ENCODE peak calls at places on chromosomes 6 and 20, in seven cellular contexts. L is HCT116, J is ovary, W is AG04450, Q is Caco-2, T is GM23338, E is cardiac muscle cell. N is an unnamed sample.

GRCh38 chr6:131519670-131520436 is 53.2 kb upstream of the ARG1 start:
- DNase-seq in W (no peak), T (peak), Q (peak), E (peak), L (peak), J (no peak), N (peak)

GRCh38 chr6:36442083-36442670 is 477 bp downstream of the PXT1 start:
- DNase-seq in J (no peak), E (no peak), L (no peak), Q (no peak), T (no peak), W (no peak), N (no peak)

GRCh38 chr6:77089776-77090175 is 373.5 kb downstream of the HTR1B start:
- DNase-seq in E (no peak), J (no peak), L (no peak), W (no peak), Q (no peak), T (no peak), N (no peak)

GRCh38 chr6:56902551-56903464 is 52.1 kb upstream of the BEND6 start:
- DNase-seq in L (no peak), E (peak), J (peak), W (peak), T (peak), Q (no peak), N (no peak)

GRCh38 chr6:105432797-105433196 is 29.9 kb upstream of the PREP start:
- DNase-seq in W (peak), L (peak), J (no peak), E (no peak), T (peak), Q (no peak), N (no peak)

GRCh38 chr6:90409700-90410099 is 113.1 kb upstream of the BACH2 start:
- DNase-seq in Q (no peak), T (no peak), L (no peak), E (no peak), J (no peak), W (no peak), N (no peak)

GRCh38 chr6:169188051-169188863 is 65.4 kb downstream of the THBS2 start:
- DNase-seq in T (no peak), L (no peak), J (no peak), E (no peak), W (peak), Q (no peak), N (no peak)

GRCh38 chr6:56677559-56677958 is 34.9 kb upstream of the DST start:
- DNase-seq in W (no peak), Q (no peak), E (no peak), J (no peak), T (no peak), L (no peak), N (no peak)

GRCh38 chr6:129267028-129267427 is 384.1 kb downstream of the LAMA2 start:
- DNase-seq in T (peak), Q (no peak), L (no peak), J (no peak), W (no peak), E (no peak), N (no peak)

GRCh38 chr6:11288065-11288464 is 55.6 kb upstream of the NEDD9 start:
- DNase-seq in L (no peak), E (no peak), T (no peak), J (no peak), Q (no peak), W (no peak), N (no peak)

DNA sequence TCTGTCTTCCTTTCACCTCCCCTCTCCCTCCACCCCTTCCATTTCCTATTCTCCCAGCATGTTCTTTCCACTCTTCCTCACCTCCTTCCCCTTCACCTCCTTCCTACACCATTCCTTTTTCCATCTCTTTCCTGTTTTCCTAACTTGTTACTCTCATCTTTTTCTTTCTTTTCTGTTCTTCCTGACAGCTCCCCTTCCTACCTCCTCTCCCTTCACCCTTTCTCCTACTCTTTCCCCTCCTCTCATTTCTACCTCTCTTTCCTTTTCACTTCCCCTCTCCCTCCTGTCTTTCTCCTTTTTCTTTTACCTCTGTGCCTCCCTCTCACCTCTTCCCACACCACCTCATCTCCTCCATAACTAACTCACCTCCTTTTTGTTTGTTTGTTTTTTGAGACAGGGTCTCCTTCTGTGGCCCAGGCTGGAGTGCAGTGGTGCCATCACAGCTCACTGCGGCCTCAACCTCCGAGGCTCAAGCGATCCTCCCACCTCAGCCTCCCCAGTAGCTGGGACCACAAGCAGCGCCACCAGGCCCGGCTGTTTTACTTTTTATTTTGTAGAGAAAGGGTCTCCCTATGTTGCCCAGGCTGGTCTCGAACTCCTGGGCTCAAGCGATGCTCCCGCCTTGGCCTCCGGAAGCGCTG is 864 bp upstream of the ARFGEF2 start:
- DNase-seq in Q (no peak), J (no peak), E (no peak), T (no peak), L (no peak), W (no peak), N (no peak)
- TF ChIP-seq CTCF in Q (no peak), J (no peak), E (no peak), T (no peak), L (no peak), W (no peak), N (no peak)

GRCh38 chr20:24303393-24303792 is 166.0 kb upstream of the SYNDIG1 start:
- DNase-seq in L (no peak), W (no peak), J (no peak), E (no peak), T (no peak), Q (no peak), N (no peak)
- TF ChIP-seq CTCF in L (no peak), W (no peak), J (no peak), E (no peak), T (peak), Q (peak), N (no peak)

DNA sequence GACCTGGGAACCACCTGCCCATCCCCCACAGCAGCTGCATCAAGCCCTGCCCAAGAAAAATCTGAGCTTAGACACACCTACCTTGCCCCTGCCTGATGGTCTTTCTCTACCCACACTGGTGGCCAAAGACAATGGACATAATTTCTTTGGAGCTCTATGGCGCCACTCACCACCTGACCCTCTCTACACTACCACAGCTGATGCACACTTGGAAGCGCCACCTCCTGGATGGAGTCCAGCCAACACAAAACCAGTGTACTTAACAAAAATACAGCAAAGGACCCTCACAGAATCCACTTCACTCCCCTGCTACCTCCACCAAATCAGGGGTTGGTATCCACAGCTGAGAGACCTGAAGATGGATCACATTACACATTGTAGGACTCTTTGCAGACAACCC is 39.7 kb upstream of the CLVS2 start:
- DNase-seq in W (no peak), J (no peak), Q (no peak), E (no peak), L (no peak), T (peak), N (no peak)
- TF ChIP-seq CTCF in W (no peak), J (no peak), Q (no peak), E (no peak), L (no peak), T (peak), N (no peak)

DNA sequence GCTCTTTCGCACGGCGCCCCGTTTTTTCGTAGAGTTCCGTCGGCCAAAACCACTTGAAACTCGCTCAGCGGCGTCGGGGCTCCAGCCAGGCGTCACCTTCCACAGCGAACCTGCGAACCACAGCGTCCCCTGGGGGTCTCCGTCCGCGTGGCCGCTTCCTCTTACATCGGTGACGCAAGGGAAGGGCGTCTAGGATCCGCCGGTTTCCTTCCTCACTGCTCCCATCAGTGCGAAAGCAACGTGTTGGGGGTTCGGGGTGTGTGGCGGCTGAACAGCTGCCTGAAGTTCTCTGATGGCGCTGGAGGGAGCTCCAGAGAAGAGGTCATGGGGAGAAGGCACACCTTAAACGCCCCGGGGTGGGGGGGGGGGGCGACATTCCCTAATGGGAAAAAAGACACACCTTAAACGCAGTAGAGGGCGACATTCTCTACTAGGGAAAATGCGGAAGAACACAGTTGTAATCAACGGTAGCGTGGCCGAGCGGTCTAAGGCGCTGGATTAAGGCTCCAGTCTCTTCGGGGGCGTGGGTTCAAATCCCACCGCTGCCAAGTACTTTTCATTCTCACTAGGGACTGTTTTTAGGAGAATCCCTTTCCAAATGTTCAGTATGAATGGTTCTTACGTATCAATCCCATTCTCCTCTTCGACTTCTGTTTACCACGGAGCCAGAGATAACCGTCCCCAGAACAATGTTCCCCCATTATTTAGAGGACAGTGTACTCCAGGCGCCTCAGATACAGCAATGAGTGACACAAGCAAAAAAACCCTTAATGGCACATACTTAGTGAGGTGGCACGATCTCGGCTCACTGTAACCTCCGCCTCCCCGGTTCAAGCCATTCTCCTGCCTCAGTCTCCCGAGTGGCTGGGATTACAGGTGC is 16.3 kb downstream of the ZNF311 start:
- DNase-seq in L (peak), T (peak), J (no peak), W (no peak), E (peak), Q (no peak), N (peak)
- TF ChIP-seq CTCF in L (peak), T (peak), J (no peak), W (peak), E (peak), Q (no peak), N (peak)

GRCh38 chr20:38999217-38999616 is 37.1 kb downstream of the DHX35 start:
- DNase-seq in L (no peak), J (no peak), W (no peak), E (no peak), Q (no peak), T (no peak), N (no peak)
- TF ChIP-seq CTCF in L (no peak), J (no peak), W (no peak), E (no peak), Q (no peak), T (no peak), N (no peak)

DNA sequence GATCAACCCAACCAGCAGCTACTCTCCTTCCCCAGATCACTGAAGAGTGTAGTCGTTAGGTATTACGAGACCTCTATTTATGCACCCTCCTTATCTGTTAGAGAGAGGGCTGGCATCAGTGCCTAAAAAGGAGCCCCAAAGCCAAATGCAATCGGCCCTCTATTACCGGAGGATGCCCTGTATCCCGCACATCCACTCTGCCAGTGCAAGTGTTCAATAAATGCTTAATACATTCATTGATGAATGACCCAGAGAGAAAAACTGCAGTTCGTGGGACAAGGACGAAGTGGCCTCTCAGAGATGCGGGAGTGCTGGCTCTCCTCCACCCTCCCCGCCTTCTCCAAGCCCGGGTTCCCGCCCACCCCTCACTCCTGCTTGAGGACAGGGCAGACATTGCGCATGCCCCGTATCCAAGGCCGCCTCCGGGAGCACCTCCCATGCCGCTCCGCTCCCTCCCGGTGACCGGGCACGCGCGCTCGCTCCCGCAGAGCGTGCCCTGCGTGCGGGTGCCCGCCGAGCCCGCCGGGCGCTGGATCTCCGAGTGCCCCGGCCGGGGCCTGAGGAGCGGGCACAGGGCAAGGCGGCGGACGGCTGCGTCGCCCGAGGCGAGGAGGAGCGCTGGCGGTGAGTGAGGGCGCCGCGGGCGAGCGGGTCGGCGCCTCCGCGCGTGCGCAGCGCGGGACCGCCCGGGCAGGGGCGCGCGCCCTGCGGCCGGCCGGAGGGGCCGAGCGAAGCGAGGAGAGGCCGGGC is 27.2 kb upstream of the BTBD3 start:
- DNase-seq in L (peak), T (peak), E (peak), Q (peak), W (peak), J (peak), N (peak)
- TF ChIP-seq CTCF in L (no peak), T (no peak), E (no peak), Q (no peak), W (no peak), J (no peak), N (no peak)

DNA sequence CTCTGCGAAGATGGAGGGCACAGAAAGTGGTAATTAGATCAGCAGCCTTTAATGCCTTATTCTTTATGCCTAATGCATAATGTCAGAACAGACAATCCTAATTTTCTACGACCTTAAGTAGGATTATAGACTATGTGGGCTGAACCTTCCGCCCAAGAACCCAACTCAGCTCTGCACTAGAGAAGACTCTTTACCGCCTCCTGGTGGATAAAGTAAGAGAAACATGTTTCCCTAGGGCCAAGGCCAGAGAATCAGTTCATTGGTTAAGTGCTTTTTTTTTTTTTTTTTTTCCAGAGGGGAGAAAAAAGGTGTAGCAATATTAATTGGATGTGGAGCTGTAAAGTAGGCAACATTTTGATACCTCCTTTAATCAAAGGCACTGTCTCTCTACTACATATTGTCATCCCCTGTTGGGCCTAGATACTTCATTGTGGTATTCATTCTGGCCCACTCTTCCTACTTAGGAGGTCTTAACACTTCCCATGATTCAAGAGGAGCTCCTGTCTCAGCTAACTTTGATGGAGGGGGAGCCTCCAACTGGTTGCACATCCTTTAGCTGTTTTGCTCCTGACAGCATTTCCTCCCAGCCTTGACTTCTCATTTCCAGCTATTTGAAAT is 124.9 kb upstream of the NRN1 start:
- DNase-seq in L (peak), E (peak), J (no peak), Q (no peak), W (no peak), T (peak), N (peak)
- TF ChIP-seq CTCF in L (peak), E (no peak), J (no peak), Q (peak), W (no peak), T (peak), N (peak)